ENCODE peak calls at places on chromosomes 2 and 18, in seven cellular contexts. O is A549, V is aorta, M is ascending aorta, X is spleen, K is upper lobe of right lung, W is adipocyte. P is an unnamed sample. For H3K9me3, the result is how much of the 10 kb centered on the place peaks cover.

GRCh38 chr2:134189009-134189717 is 64.7 kb upstream of the MGAT5 start:
- DNase-seq in W (peak), X (no peak), O (peak), V (no peak), K (no peak), M (no peak), P (no peak)

GRCh38 chr2:104863585-104864279 is 9.8 kb downstream of the POU3F3 start:
- DNase-seq in W (no peak), V (no peak), K (no peak), M (no peak), O (no peak), X (no peak), P (no peak)

GRCh38 chr18:3526421-3527354 is 76.7 kb downstream of the TGIF1 start:
- DNase-seq in M (no peak), K (no peak), O (no peak), X (no peak), V (no peak), W (peak), P (no peak)

GRCh38 chr2:110755494-110756078 is 23.2 kb downstream of the ACOXL start:
- DNase-seq in K (no peak), V (no peak), W (peak), X (no peak), M (no peak), O (peak), P (peak)

GRCh38 chr2:28134262-28134812 is 243.8 kb downstream of the BABAM2 start:
- DNase-seq in K (no peak), V (no peak), W (no peak), X (no peak), O (no peak), M (no peak), P (peak)

GRCh38 chr2:97011977-97012569 is 25.7 kb upstream of the FAM178B start:
- DNase-seq in O (peak), X (no peak), W (peak), M (no peak), V (no peak), K (no peak), P (peak)

GRCh38 chr2:237433920-237434319 is 20.0 kb upstream of the COL6A3 start:
- DNase-seq in M (no peak), V (no peak), K (no peak), O (no peak), W (no peak), X (no peak), P (no peak)

GRCh38 chr2:155675920-155676319 is 656.6 kb downstream of the NR4A2 start:
- DNase-seq in V (no peak), O (no peak), K (no peak), X (no peak), M (no peak), W (no peak), P (no peak)

GRCh38 chr18:77366725-77367641 is 117.3 kb downstream of the GALR1 start:
- DNase-seq in W (peak), V (no peak), O (peak), K (no peak), X (no peak), M (no peak), P (no peak)

GRCh38 chr2:128439231-128440086 is 120.8 kb upstream of the HS6ST1 start:
- DNase-seq in M (peak), X (no peak), W (no peak), O (no peak), K (peak), V (peak), P (no peak)

GRCh38 chr2:188181439-188181838 is 110.2 kb upstream of the GULP1 start:
- DNase-seq in O (no peak), V (no peak), X (no peak), M (no peak), K (no peak), W (no peak), P (no peak)

GRCh38 chr2:101837354-101837753 is 139.8 kb downstream of the MAP4K4 start:
- DNase-seq in V (no peak), K (no peak), O (no peak), M (no peak), X (no peak), W (peak), P (no peak)

GRCh38 chr2:207283356-207283755 is 117.6 kb upstream of the KLF7 start:
- DNase-seq in V (no peak), O (no peak), K (peak), X (peak), W (peak), M (peak), P (no peak)

GRCh38 chr2:120761911-120762310 is 26.2 kb downstream of the GLI2 start:
- DNase-seq in O (no peak), X (no peak), W (no peak), M (peak), K (peak), V (peak), P (no peak)

GRCh38 chr2:131022731-131023130 is 70.5 kb downstream of the FAM168B start:
- DNase-seq in M (no peak), K (no peak), V (no peak), W (peak), O (no peak), X (no peak), P (no peak)

GRCh38 chr2:125330133-125330532 is 1305.0 kb downstream of the CNTNAP5 start:
- DNase-seq in W (no peak), V (no peak), O (no peak), K (no peak), X (no peak), M (no peak), P (no peak)

GRCh38 chr18:40133253-40133652 is 1821.8 kb upstream of the PIK3C3 start:
- DNase-seq in M (no peak), O (no peak), V (no peak), W (no peak), X (no peak), K (no peak), P (no peak)

GRCh38 chr18:9690418-9691178 is 17.5 kb upstream of the RAB31 start:
- DNase-seq in W (no peak), K (no peak), O (no peak), V (no peak), X (no peak), M (peak), P (no peak)

GRCh38 chr18:76971149-76971548 is 148.8 kb downstream of the ZNF236 start:
- DNase-seq in M (peak), W (no peak), V (no peak), K (no peak), X (no peak), O (no peak), P (no peak)

GRCh38 chr2:232891621-232892071 is 21.6 kb downstream of the SNORC start:
- DNase-seq in O (no peak), W (peak), M (peak), K (no peak), V (no peak), X (peak), P (no peak)

GRCh38 chr2:191636235-191636543 is 41.7 kb upstream of the NABP1 start:
- DNase-seq in K (no peak), M (no peak), O (no peak), V (no peak), X (no peak), W (peak), P (no peak)

GRCh38 chr2:71832844-71833243 is 314.8 kb downstream of the CYP26B1 start:
- DNase-seq in V (no peak), K (no peak), M (no peak), W (no peak), O (no peak), X (no peak), P (no peak)

GRCh38 chr18:71849407-71849806 is 694.7 kb downstream of the CBLN2 start:
- DNase-seq in M (no peak), O (no peak), W (no peak), V (no peak), X (no peak), K (no peak), P (no peak)

GRCh38 chr18:77130229-77131099 is 2.1 kb downstream of the MBP start:
- DNase-seq in K (peak), O (no peak), V (no peak), M (no peak), X (peak), W (no peak), P (no peak)

GRCh38 chr18:35027206-35027605 is 14.0 kb upstream of the MAPRE2 start:
- DNase-seq in K (no peak), M (no peak), X (no peak), W (no peak), O (no peak), V (no peak), P (no peak)

GRCh38 chr2:146123256-146123655 is 1603.3 kb upstream of the ZEB2 start:
- DNase-seq in W (no peak), K (no peak), O (no peak), X (no peak), M (no peak), V (no peak), P (no peak)

GRCh38 chr2:76953733-76954347 is 568.3 kb downstream of the LRRTM4 start:
- DNase-seq in O (no peak), K (no peak), V (no peak), W (peak), X (no peak), M (no peak), P (no peak)

GRCh38 chr2:151795646-151796240 is 32.5 kb downstream of the ARL5A start:
- DNase-seq in K (no peak), O (no peak), M (no peak), W (peak), X (no peak), V (no peak), P (no peak)

GRCh38 chr2:230774348-230774951 is 61.8 kb downstream of the CAB39 start:
- DNase-seq in O (no peak), X (no peak), W (peak), V (no peak), K (no peak), M (no peak), P (no peak)

GRCh38 chr2:120150040-120150482 is 73.1 kb downstream of the TMEM185B start:
- DNase-seq in O (no peak), V (no peak), W (peak), K (no peak), M (no peak), X (no peak), P (no peak)

GRCh38 chr2:3242747-3243369 is 134.8 kb downstream of the EIPR1 start:
- DNase-seq in X (no peak), O (no peak), M (peak), V (no peak), W (no peak), K (no peak), P (peak)

GRCh38 chr2:65636024-65636423 is 203.6 kb upstream of the SPRED2 start:
- DNase-seq in V (no peak), W (no peak), X (no peak), O (no peak), K (no peak), M (no peak), P (no peak)

GRCh38 chr2:2830576-2830975 is 499.5 kb upstream of the MYT1L start:
- DNase-seq in W (no peak), O (no peak), V (peak), X (peak), K (peak), M (peak), P (no peak)

GRCh38 chr2:85678794-85679672 is 11.0 kb upstream of the SFTPB start:
- DNase-seq in X (peak), V (peak), O (peak), M (peak), W (peak), K (peak), P (peak)
- H3K4me3 ChIP-seq in X (no peak), V (no peak), O (no peak), M (no peak), W (no peak), K (no peak), P (no peak)

DNA sequence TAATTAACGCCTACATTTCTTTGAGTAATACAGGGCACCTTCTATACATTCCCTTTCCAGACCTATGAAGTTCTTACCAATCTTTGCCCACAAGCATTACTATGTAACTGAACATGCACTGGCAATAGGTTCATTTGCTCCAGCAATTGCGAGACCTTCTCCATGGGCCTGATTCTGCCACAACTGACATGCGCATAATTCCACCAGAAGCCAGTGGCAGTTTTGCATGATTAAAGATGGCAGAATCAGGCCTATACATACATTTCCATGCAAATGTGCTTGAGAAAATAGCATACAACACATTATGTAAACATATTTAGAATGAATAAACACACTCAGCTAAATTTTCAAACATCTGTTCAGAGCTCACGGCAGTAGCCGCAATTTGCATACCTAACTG is 155.1 kb upstream of the CDH19 start:
- DNase-seq in X (no peak), V (no peak), W (no peak), O (no peak), M (no peak), K (no peak), P (no peak)
- H3K9me3 ChIP-seq in X (under half), V (under half), W (under half), O (under half), M (under half), K (under half), P (under half)

DNA sequence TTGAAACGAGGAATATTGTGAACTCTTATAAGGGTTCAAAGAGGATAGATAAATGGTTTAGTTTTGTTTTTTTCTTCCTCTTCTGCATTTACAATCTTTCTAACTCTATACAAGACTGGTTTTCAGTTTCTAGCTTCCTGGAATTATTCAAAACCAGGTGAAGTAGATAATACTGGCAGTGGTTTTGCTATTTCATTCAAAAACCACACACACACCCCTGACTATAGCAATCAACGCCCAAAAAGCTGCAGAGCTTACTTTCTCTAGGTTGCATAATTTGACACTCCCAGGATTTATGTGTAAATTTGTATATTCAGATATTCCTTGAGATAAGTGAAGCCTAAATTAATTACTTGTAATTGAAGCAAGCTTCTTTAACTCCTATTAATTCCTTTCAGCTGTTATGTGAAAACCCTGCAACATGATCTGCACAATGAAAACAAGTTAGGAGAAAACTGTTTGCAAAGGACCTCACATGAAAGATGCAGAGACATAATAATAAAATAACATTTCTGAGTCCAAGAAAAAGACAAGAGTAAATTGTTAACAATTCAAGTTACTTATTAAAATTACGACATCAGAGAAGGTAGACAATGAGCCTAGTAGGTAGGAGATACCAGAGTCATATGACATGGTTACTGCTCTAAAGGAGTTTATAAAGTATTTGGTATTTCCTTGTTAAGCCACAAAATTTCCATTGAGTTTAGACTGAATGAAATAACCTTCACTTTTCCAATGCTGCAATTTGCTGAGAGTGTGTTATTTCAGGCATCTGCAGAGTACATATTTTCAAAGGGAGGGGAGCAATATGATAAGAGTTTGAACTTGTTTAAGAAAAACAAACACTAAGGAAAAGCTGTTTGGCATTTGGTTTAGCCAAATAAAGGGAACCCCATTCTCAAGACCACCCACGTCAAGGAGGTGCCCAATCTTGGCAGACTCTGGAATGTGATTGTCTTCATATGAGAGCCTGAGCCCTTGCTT is 1.6 kb upstream of the NFE2L2 start:
- DNase-seq in M (no peak), O (no peak), X (no peak), V (no peak), W (peak), K (no peak), P (peak)
- H3K4me3 ChIP-seq in M (peak), O (peak), X (no peak), V (no peak), W (peak), K (peak), P (peak)

GRCh38 chr18:62738638-62739037 is 23.3 kb downstream of the PHLPP1 start:
- DNase-seq in V (no peak), O (no peak), K (no peak), X (no peak), W (no peak), M (no peak), P (no peak)
- H3K9me3 ChIP-seq in V (under half), O (under half), K (under half), X (under half), W (under half), M (under half), P (under half)

DNA sequence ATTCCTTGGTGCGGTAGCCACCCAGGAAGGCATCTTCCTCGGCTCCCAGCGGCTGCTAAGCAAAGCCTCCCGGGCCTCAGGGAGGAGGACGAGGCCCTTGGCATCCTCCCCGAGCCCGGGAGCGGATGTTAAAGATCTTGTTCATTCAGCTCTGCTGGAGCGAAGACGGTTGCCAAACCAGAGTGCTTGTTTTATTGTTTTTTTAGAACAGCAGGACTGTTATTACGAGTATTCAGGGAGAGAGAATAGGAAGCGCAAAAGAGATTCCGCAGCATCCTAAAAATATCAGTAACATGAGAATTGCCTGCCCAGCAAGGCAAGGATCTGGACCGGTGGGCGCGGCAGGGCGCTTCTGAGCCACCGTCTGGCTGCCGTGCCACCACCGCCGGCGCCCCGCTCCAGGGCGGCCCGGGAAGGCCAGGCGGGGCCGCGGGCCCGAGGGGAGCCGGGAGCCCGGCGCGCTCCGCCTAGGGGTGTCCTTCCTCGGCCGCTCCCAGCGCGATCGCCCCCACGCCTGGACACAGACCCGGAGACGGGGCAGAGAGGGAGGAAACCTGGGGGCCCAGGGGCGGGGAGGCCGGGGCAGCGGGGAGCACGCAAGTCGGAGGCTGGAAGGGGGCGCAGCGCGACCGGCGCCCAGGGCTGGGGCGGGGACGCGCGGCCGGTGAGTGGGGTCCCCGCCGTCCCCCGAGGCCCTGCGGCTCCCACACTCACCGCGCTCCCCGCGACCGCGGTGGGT is 850 bp downstream of the CYS1 start:
- DNase-seq in W (peak), M (no peak), K (no peak), O (peak), X (no peak), V (peak), P (no peak)
- H3K4me3 ChIP-seq in W (peak), M (peak), K (peak), O (peak), X (peak), V (peak), P (no peak)

GRCh38 chr2:86533589-86533988 is 29.7 kb downstream of the CHMP3 start:
- DNase-seq in X (no peak), V (no peak), K (no peak), O (no peak), M (no peak), W (no peak), P (no peak)
- H3K9me3 ChIP-seq in X (under half), V (under half), K (under half), O (under half), M (under half), W (under half), P (under half)

GRCh38 chr2:173448938-173449471 is 94.3 kb downstream of the CDCA7 start:
- DNase-seq in V (peak), W (peak), O (peak), M (peak), K (peak), X (peak), P (peak)
- H3K4me3 ChIP-seq in V (no peak), W (peak), O (peak), M (peak), K (no peak), X (no peak), P (no peak)

GRCh38 chr2:179247318-179248023 is 17.2 kb downstream of the SESTD1 start:
- DNase-seq in K (no peak), W (no peak), X (no peak), O (no peak), M (no peak), V (no peak), P (no peak)
- H3K9me3 ChIP-seq in K (under half), W (under half), X (under half), O (under half), M (under half), V (under half), P (under half)

GRCh38 chr2:189506514-189506976 is 65.3 kb downstream of the WDR75 start:
- DNase-seq in X (no peak), O (no peak), M (no peak), K (no peak), V (no peak), W (no peak), P (no peak)

GRCh38 chr2:189504238-189504637 is 63.0 kb downstream of the WDR75 start:
- DNase-seq in V (no peak), O (no peak), K (no peak), X (no peak), M (no peak), W (no peak), P (no peak)

GRCh38 chr2:189500456-189501160 is 59.3 kb downstream of the WDR75 start:
- DNase-seq in K (no peak), W (no peak), V (no peak), M (no peak), X (no peak), O (no peak), P (no peak)

GRCh38 chr2:189501487-189501886 is 60.2 kb downstream of the WDR75 start:
- DNase-seq in X (no peak), O (no peak), M (no peak), V (no peak), W (no peak), K (no peak), P (no peak)

DNA sequence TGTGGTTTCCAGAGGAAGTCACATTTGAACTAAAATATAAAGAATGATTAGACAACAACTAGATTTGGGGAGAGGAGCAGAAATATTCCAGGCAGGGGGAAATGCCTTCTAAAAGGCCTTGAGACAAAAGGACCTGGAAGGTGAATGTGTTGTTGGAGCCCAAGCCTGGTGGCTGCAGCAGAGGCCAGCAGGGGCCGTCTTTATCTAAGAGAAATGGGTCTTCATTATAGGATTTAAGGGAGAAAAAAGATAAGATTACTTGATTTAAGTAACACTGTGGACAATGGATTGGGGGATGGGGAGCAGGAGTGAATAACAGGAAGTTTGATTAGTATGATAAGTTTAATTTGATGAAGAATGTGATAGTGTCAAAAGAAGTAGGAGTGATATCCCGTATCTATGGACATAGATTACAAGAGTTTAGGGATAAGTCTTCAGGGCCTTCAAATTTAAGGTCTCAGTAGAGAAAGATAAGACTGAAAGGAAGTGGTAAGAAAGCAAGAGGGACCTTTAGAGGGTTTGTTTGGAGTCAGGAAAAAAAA is 64.2 kb downstream of the WDR75 start:
- DNase-seq in O (no peak), V (no peak), W (no peak), M (no peak), K (no peak), X (no peak), P (no peak)
- H3K4me3 ChIP-seq in O (no peak), V (no peak), W (no peak), M (no peak), K (no peak), X (no peak), P (no peak)

GRCh38 chr2:149920389-149920788 is 332.8 kb upstream of the MMADHC start:
- DNase-seq in K (no peak), V (no peak), M (no peak), W (no peak), X (no peak), O (no peak), P (no peak)
- H3K9me3 ChIP-seq in K (under half), V (under half), M (under half), W (under half), X (under half), O (under half), P (under half)

P was measured in CD4-positive, alpha-beta memory T cell.